ENCODE peak calls at places on chromosomes 13 and 19, in six cellular contexts. I is stimulated activated CD4-positive, alpha-beta T cell treated with anti-CD3 and anti-CD28 coated beads, Interleukin-15, amount 100 ng/mL, for 1 hour; Z is brain microvascular endothelial cell; H is coronary artery; J is caudate nucleus; T is hepatocyte. V is an unnamed sample.

GRCh38 chr13:111382411-111382810 is 62.0 kb downstream of the TEX29 start:
- DNase-seq in I (no peak), T (no peak), Z (no peak), H (no peak), J (no peak), V (no peak)

GRCh38 chr19:49862411-49863253 is 4.7 kb downstream of the PNKP start:
- DNase-seq in I (no peak), Z (no peak), H (no peak), J (no peak), T (no peak), V (no peak)

GRCh38 chr19:44820648-44821609 is 12.0 kb downstream of the BCAM start:
- DNase-seq in Z (peak; percentile 20), J (no peak), I (no peak), T (no peak), H (peak; percentile 92), V (no peak)

GRCh38 chr19:35284153-35285140 is 2.1 kb downstream of the HAMP start:
- DNase-seq in Z (no peak), H (no peak), J (peak; percentile 18), T (no peak), I (no peak), V (no peak)

GRCh38 chr19:30873691-30874090 is 475.5 kb downstream of the TSHZ3 start:
- DNase-seq in H (peak; percentile 49), T (no peak), I (no peak), Z (no peak), J (no peak), V (no peak)

GRCh38 chr13:114339779-114340534 is 25.7 kb downstream of the CHAMP1 start:
- DNase-seq in I (no peak), T (no peak), H (no peak), Z (no peak), J (no peak), V (no peak)

GRCh38 chr13:112814905-112815585 is 125.2 kb downstream of the ATP11A start:
- DNase-seq in J (no peak), T (no peak), I (no peak), H (no peak), Z (peak; percentile 12), V (no peak)

GRCh38 chr19:50817941-50818858 is 5.4 kb downstream of the KLK1 start:
- DNase-seq in I (peak; percentile 33), H (no peak), T (peak; percentile 77), Z (peak; percentile 11), J (no peak), V (peak; percentile 9)

GRCh38 chr19:5128251-5128931 is 159.5 kb downstream of the KDM4B start:
- DNase-seq in T (peak; percentile 89), H (peak; percentile 90), I (no peak), J (no peak), Z (peak; percentile 83), V (no peak)

GRCh38 chr19:48806518-48806817 is 4.4 kb downstream of the BCAT2 start:
- DNase-seq in H (no peak), T (no peak), J (no peak), Z (peak; percentile 45), I (no peak), V (no peak)

GRCh38 chr13:110531671-110532083 is 29.8 kb downstream of the RAB20 start:
- DNase-seq in J (no peak), Z (no peak), I (no peak), H (no peak), T (no peak), V (no peak)

GRCh38 chr19:53908106-53908932 is 759 bp upstream of the CACNG7 start:
- DNase-seq in J (peak; percentile 74), Z (peak; percentile 30), T (peak; percentile 49), I (peak; percentile 30), H (no peak), V (peak; percentile 28)

GRCh38 chr13:48580185-48580803 is 47.4 kb upstream of the RCBTB2 start:
- DNase-seq in Z (peak; percentile 53), J (no peak), T (peak; percentile 79), I (peak; percentile 50), H (no peak), V (no peak)

GRCh38 chr13:35714588-35714987 is 238.1 kb upstream of the MAB21L1 start:
- DNase-seq in Z (no peak), H (no peak), I (no peak), T (no peak), J (no peak), V (no peak)

V was measured in anterior cingulate cortex.